ENCODE peak calls at places on chromosomes 3 and 15, in ten cellular contexts. C is MM.1S, F is lower lobe of right lung, S is stomach, P is transverse colon, G is Panc1, A is pancreas, Y is left ventricle myocardium inferior, L is brain microvascular endothelial cell, E is uterus. T is an unnamed sample. For H3K36me3, the result is how much of the 10 kb centered on the place peaks cover.

GRCh38 chr3:171375704-171376103 is 84.5 kb downstream of the TNIK start:
- DNase-seq in C (peak), P (no peak), F (no peak), Y (no peak), E (no peak), A (no peak), G (no peak), L (no peak), S (no peak), T (no peak)

GRCh38 chr3:146865175-146865755 is 260.1 kb upstream of the PLSCR5 start:
- DNase-seq in Y (no peak), C (no peak), F (no peak), P (no peak), S (no peak), E (no peak), A (peak), G (no peak), L (no peak), T (no peak)

GRCh38 chr3:172980849-172981248 is 160.2 kb downstream of the SPATA16 start:
- DNase-seq in F (no peak), L (no peak), S (no peak), Y (no peak), G (no peak), A (no peak), P (no peak), C (no peak), E (no peak), T (no peak)

GRCh38 chr3:61574854-61575253 is 13.5 kb downstream of the PTPRG start:
- DNase-seq in C (no peak), L (peak), G (no peak), P (no peak), A (no peak), S (no peak), F (no peak), E (no peak), Y (no peak), T (peak)

GRCh38 chr3:190116551-190117067 is 4.1 kb downstream of the P3H2 start:
- DNase-seq in A (no peak), P (no peak), S (no peak), F (no peak), G (no peak), L (peak), C (no peak), Y (no peak), E (no peak), T (no peak)

GRCh38 chr15:80246425-80246894 is 5.6 kb downstream of the CTXND1 start:
- DNase-seq in C (no peak), A (no peak), F (no peak), S (peak), Y (no peak), P (no peak), E (no peak), L (no peak), G (no peak), T (no peak)

GRCh38 chr15:66483131-66483566 is 14.4 kb downstream of the SNAPC5 start:
- DNase-seq in Y (no peak), C (no peak), E (no peak), G (no peak), L (no peak), F (peak), P (no peak), S (no peak), A (peak), T (peak)

GRCh38 chr3:124409650-124410275 is 320.5 kb upstream of the UMPS start:
- DNase-seq in C (no peak), P (no peak), L (peak), S (no peak), A (no peak), E (no peak), F (no peak), Y (no peak), G (no peak), T (peak)

GRCh38 chr3:147422226-147422933 is 13.2 kb downstream of the ZIC1 start:
- DNase-seq in F (no peak), A (no peak), Y (no peak), P (no peak), E (no peak), L (peak), S (no peak), C (no peak), G (no peak), T (no peak)

GRCh38 chr3:49611714-49612113 is 57.4 kb downstream of the BSN start:
- DNase-seq in Y (no peak), S (no peak), G (no peak), E (no peak), C (no peak), L (no peak), P (no peak), F (no peak), A (no peak), T (no peak)

GRCh38 chr15:98562361-98562791 is 86.0 kb upstream of the IGF1R start:
- DNase-seq in P (peak), C (no peak), A (no peak), Y (no peak), S (no peak), G (no peak), L (no peak), F (no peak), E (no peak), T (no peak)

GRCh38 chr15:68389936-68390790 is 41.8 kb downstream of the ITGA11 start:
- DNase-seq in C (no peak), A (no peak), G (no peak), L (peak), Y (no peak), S (peak), E (peak), P (no peak), F (no peak), T (no peak)

GRCh38 chr15:42737529-42738328 is 801 bp upstream of the CDAN1 start:
- DNase-seq in Y (no peak), L (no peak), S (peak), G (peak), F (no peak), P (peak), A (no peak), C (peak), E (no peak), T (no peak)

GRCh38 chr3:127222163-127222562 is 29.2 kb downstream of the PRR23E start:
- DNase-seq in S (no peak), G (no peak), L (no peak), Y (no peak), C (no peak), F (no peak), P (no peak), E (no peak), A (no peak), T (no peak)

GRCh38 chr3:72013104-72013503 is 228.2 kb upstream of the PROK2 start:
- DNase-seq in A (no peak), C (no peak), Y (no peak), L (no peak), P (no peak), S (no peak), G (no peak), F (no peak), E (no peak), T (no peak)

GRCh38 chr15:80106051-80106450 is 46.6 kb downstream of the ZFAND6 start:
- DNase-seq in F (no peak), P (no peak), L (no peak), A (no peak), S (no peak), C (no peak), G (no peak), E (no peak), Y (no peak), T (no peak)

GRCh38 chr3:40178012-40178594 is 131.4 kb upstream of the EIF1B start:
- DNase-seq in P (no peak), L (no peak), E (no peak), C (no peak), A (no peak), G (no peak), F (no peak), Y (no peak), S (no peak), T (no peak)

GRCh38 chr15:101445109-101445508 is 44.4 kb downstream of the PCSK6 start:
- DNase-seq in Y (no peak), P (no peak), G (no peak), L (no peak), S (no peak), F (no peak), A (no peak), C (no peak), E (no peak), T (no peak)

GRCh38 chr3:194130807-194131589 is 5.0 kb upstream of the HES1 start:
- DNase-seq in L (no peak), Y (no peak), C (peak), E (no peak), A (peak), F (no peak), G (no peak), P (peak), S (peak), T (no peak)

GRCh38 chr15:36798789-36799188 is 219.4 kb downstream of the CDIN1 start:
- DNase-seq in E (no peak), A (no peak), G (no peak), P (no peak), Y (no peak), F (no peak), L (no peak), S (no peak), C (no peak), T (no peak)

GRCh38 chr15:24627443-24627842 is 48.1 kb upstream of the NPAP1 start:
- DNase-seq in F (no peak), C (no peak), Y (no peak), L (no peak), G (no peak), P (no peak), E (no peak), A (no peak), S (no peak), T (no peak)

GRCh38 chr15:100721758-100722550 is 119.6 kb downstream of the ASB7 start:
- DNase-seq in A (peak), F (peak), P (peak), C (no peak), Y (peak), E (peak), S (peak), L (peak), G (peak), T (peak)

GRCh38 chr3:13206799-13207577 is 133.8 kb upstream of the IQSEC1 start:
- DNase-seq in G (no peak), C (no peak), E (no peak), P (no peak), L (no peak), A (no peak), S (no peak), F (peak), Y (no peak), T (no peak)

GRCh38 chr15:70062321-70062956 is 35.3 kb downstream of the TLE3 start:
- DNase-seq in A (peak), L (peak), P (peak), G (no peak), F (no peak), S (peak), E (peak), C (no peak), Y (peak), T (peak)

GRCh38 chr3:83500422-83500821 is 1458.4 kb upstream of the CADM2 start:
- DNase-seq in A (no peak), G (no peak), L (no peak), C (no peak), S (no peak), E (no peak), F (no peak), Y (no peak), P (no peak), T (peak)

GRCh38 chr3:155188036-155188435 is 105.4 kb downstream of the STRIT1 start:
- DNase-seq in S (no peak), E (no peak), F (no peak), G (no peak), P (no peak), A (no peak), C (no peak), L (no peak), Y (no peak), T (no peak)

GRCh38 chr15:78034495-78035191 is 42.9 kb downstream of the TBC1D2B start:
- DNase-seq in S (peak), P (peak), Y (no peak), G (no peak), F (peak), A (peak), E (no peak), C (peak), L (no peak), T (no peak)

GRCh38 chr15:89171136-89172072 is 50.0 kb downstream of the RLBP1 start:
- DNase-seq in Y (no peak), S (peak), L (peak), C (peak), P (peak), G (peak), A (peak), F (peak), E (no peak), T (no peak)

DNA sequence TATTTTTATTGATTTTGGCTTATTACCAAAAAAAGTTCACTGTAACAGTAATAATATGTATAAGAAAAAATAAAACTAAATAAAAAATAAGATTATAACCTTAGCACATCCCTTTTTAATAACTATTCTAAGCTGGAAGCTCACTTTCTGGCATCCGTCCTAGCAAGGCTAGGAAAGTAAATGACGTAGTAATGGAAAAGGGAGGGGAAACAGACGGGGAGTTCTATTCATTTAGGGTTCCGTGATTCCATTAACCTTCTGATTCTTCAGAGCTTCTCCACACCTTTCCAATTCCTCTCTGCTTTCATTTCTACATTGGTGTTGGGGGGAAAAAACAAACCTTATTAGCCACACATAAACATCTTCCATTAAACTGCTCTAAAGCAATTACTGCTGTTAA is 156.6 kb downstream of the FGF12 start:
- DNase-seq in F (no peak), C (no peak), S (no peak), P (no peak), E (no peak), G (no peak), Y (no peak), A (no peak), L (no peak), T (no peak)
- H3K4me3 ChIP-seq in F (peak), C (no peak), S (peak), P (peak), E (peak), G (peak), Y (peak), A (peak), L (peak), T (peak)

GRCh38 chr15:72105111-72105510 is 12.8 kb downstream of the MYO9A start:
- DNase-seq in Y (no peak), E (no peak), S (no peak), F (no peak), A (no peak), P (no peak), L (no peak), C (no peak), G (no peak), T (no peak)

GRCh38 chr15:72110355-72110754 is 7.6 kb downstream of the MYO9A start:
- DNase-seq in C (no peak), P (no peak), G (no peak), E (no peak), A (no peak), Y (no peak), S (no peak), F (no peak), L (no peak), T (no peak)

GRCh38 chr15:72106068-72106467 is 11.9 kb downstream of the MYO9A start:
- DNase-seq in F (no peak), C (no peak), S (no peak), A (no peak), G (no peak), E (no peak), L (no peak), Y (no peak), P (no peak), T (no peak)
- TF ChIP-seq CTCF in F (no peak), C (no peak), S (no peak), A (no peak), G (no peak), E (no peak), L (no peak), Y (no peak), P (no peak), T (no peak)

GRCh38 chr3:15032650-15033049 is 32.5 kb downstream of the MRPS25 start:
- DNase-seq in Y (no peak), P (no peak), G (no peak), C (no peak), L (no peak), A (no peak), S (no peak), E (no peak), F (no peak), T (no peak)

GRCh38 chr3:15023719-15024118 is 41.4 kb downstream of the MRPS25 start:
- DNase-seq in E (no peak), C (no peak), Y (no peak), L (no peak), G (no peak), A (no peak), S (no peak), F (no peak), P (no peak), T (no peak)

GRCh38 chr3:15033103-15033502 is 32.0 kb downstream of the MRPS25 start:
- DNase-seq in A (no peak), F (no peak), E (no peak), Y (no peak), G (no peak), L (no peak), S (no peak), C (no peak), P (no peak), T (no peak)

GRCh38 chr3:15029625-15030024 is 35.5 kb downstream of the MRPS25 start:
- DNase-seq in F (no peak), E (no peak), A (no peak), L (no peak), C (no peak), G (no peak), Y (no peak), S (no peak), P (no peak), T (no peak)
- H3K36me3 ChIP-seq in F (half or more), E (under half), A (under half), L (half or more), C (under half), G (under half), Y (half or more), S (half or more), P (half or more), T (under half)

GRCh38 chr3:46350262-46350565 is 3.7 kb upstream of the CCR2 start:
- DNase-seq in C (peak), G (no peak), P (no peak), E (no peak), F (no peak), L (no peak), A (no peak), S (no peak), Y (no peak), T (no peak)

GRCh38 chr3:46351646-46352045 is 2.3 kb upstream of the CCR2 start:
- DNase-seq in Y (no peak), L (no peak), F (no peak), P (no peak), C (no peak), G (no peak), E (no peak), A (no peak), S (no peak), T (no peak)

GRCh38 chr3:46353090-46353489 is 821 bp upstream of the CCR2 start:
- DNase-seq in L (no peak), Y (no peak), C (no peak), F (no peak), G (no peak), E (no peak), P (no peak), A (no peak), S (no peak), T (no peak)

GRCh38 chr3:46348811-46349482 is 5.0 kb upstream of the CCR2 start:
- DNase-seq in F (no peak), C (peak), A (no peak), P (no peak), S (no peak), G (no peak), L (no peak), Y (no peak), E (no peak), T (no peak)

DNA sequence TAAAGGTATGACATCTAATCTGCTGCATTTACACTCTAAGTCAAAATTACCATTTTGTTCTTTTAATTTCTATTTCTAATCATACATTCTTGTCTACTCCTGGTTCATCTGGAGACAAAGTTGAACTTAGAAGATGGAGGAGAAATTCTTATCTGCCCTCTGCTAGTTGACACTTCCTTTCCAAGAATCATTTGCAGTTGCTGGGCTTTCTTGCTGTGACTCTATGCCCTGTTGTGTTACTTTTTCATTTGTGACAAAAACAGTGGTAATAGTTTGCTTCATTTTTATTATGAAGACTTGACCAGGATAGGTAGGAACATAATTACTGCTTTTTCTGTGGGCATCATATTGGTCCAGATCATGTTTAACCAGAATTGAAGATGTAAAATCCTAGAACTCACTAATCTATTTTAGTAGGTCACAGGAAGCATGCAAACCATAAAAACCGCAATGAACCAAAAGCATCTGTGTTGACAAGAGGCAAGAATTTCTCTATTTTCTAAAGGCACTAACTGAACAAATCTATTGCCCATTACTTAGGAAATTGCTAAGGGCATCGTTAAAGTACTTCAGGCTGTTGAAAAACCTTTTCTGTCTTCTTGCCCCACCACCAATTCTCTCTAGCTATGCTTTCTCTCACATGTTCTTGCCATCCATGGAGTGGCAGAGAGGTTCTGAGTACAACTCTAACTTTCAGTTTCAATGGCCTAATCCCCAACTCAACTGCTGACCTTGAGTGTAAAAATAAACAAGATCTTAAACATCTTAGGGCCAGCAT is 4.2 kb upstream of the CCR2 start:
- DNase-seq in L (no peak), F (no peak), C (no peak), A (no peak), Y (no peak), P (no peak), G (no peak), S (no peak), E (no peak), T (no peak)
- H3K4me3 ChIP-seq in L (no peak), F (no peak), C (peak), A (no peak), Y (no peak), P (no peak), G (no peak), S (no peak), E (no peak), T (no peak)

GRCh38 chr3:128247841-128248240 is 94.6 kb downstream of the EEFSEC start:
- DNase-seq in S (no peak), E (no peak), L (no peak), F (no peak), A (no peak), C (no peak), G (no peak), P (no peak), Y (no peak), T (no peak)
- TF ChIP-seq CTCF in S (no peak), E (no peak), L (no peak), F (no peak), A (no peak), C (no peak), G (no peak), P (no peak), Y (no peak), T (no peak)

GRCh38 chr3:10557783-10558373 is 52.5 kb upstream of the ATP2B2 start:
- DNase-seq in C (no peak), G (no peak), F (no peak), Y (no peak), E (no peak), S (no peak), P (no peak), L (peak), A (no peak), T (no peak)
- H3K36me3 ChIP-seq in C (under half), G (under half), F (under half), Y (under half), E (under half), S (under half), P (under half), L (under half), A (under half), T (under half)